ENCODE peak calls at places on chromosomes 7 and 10, in seven cellular contexts. One of them, this sample, is unnamed.

GRCh38 chr10:43863270-43863669 is 214.6 kb upstream of the ZNF32 start:
- DNase-seq in sigmoid colon: no peak
- DNase-seq in CD4-positive, alpha-beta memory T cell: no peak
- DNase-seq in NCI-H1417: no peak
- DNase-seq in lower lobe of right lung: peak
- DNase-seq in activated T-helper 1 cell treated with anti-CD3 and anti-CD28 coated beads, Interleukin-2, amount 50 U/mL, for 16 hours: no peak
- DNase-seq in CD4-positive, CD25-positive, alpha-beta regulatory T cell: no peak
- DNase-seq in this sample: no peak

GRCh38 chr7:116588225-116588624 is 63.4 kb downstream of the CAV1 start:
- DNase-seq in activated T-helper 1 cell treated with anti-CD3 and anti-CD28 coated beads, Interleukin-2, amount 50 U/mL, for 16 hours: no peak
- DNase-seq in sigmoid colon: no peak
- DNase-seq in lower lobe of right lung: no peak
- DNase-seq in CD4-positive, CD25-positive, alpha-beta regulatory T cell: peak
- DNase-seq in NCI-H1417: no peak
- DNase-seq in CD4-positive, alpha-beta memory T cell: no peak
- DNase-seq in this sample: no peak

GRCh38 chr7:155129789-155130188 is 59.7 kb downstream of the HTR5A start:
- DNase-seq in lower lobe of right lung: no peak
- DNase-seq in CD4-positive, alpha-beta memory T cell: no peak
- DNase-seq in NCI-H1417: no peak
- DNase-seq in sigmoid colon: no peak
- DNase-seq in CD4-positive, CD25-positive, alpha-beta regulatory T cell: no peak
- DNase-seq in activated T-helper 1 cell treated with anti-CD3 and anti-CD28 coated beads, Interleukin-2, amount 50 U/mL, for 16 hours: no peak
- DNase-seq in this sample: no peak

GRCh38 chr10:35906155-35906554 is 264.1 kb upstream of the FZD8 start:
- DNase-seq in sigmoid colon: no peak
- DNase-seq in NCI-H1417: no peak
- DNase-seq in activated T-helper 1 cell treated with anti-CD3 and anti-CD28 coated beads, Interleukin-2, amount 50 U/mL, for 16 hours: no peak
- DNase-seq in CD4-positive, alpha-beta memory T cell: no peak
- DNase-seq in CD4-positive, CD25-positive, alpha-beta regulatory T cell: no peak
- DNase-seq in lower lobe of right lung: no peak
- DNase-seq in this sample: no peak

GRCh38 chr7:148262721-148263229 is 327.8 kb upstream of the C7orf33 start:
- DNase-seq in sigmoid colon: peak
- DNase-seq in CD4-positive, CD25-positive, alpha-beta regulatory T cell: peak
- DNase-seq in NCI-H1417: peak
- DNase-seq in lower lobe of right lung: peak
- DNase-seq in CD4-positive, alpha-beta memory T cell: peak
- DNase-seq in activated T-helper 1 cell treated with anti-CD3 and anti-CD28 coated beads, Interleukin-2, amount 50 U/mL, for 16 hours: peak
- DNase-seq in this sample: peak

GRCh38 chr10:131675104-131675503 is 225.7 kb upstream of the PPP2R2D start:
- DNase-seq in NCI-H1417: no peak
- DNase-seq in activated T-helper 1 cell treated with anti-CD3 and anti-CD28 coated beads, Interleukin-2, amount 50 U/mL, for 16 hours: no peak
- DNase-seq in lower lobe of right lung: no peak
- DNase-seq in sigmoid colon: peak
- DNase-seq in CD4-positive, alpha-beta memory T cell: no peak
- DNase-seq in CD4-positive, CD25-positive, alpha-beta regulatory T cell: no peak
- DNase-seq in this sample: no peak

GRCh38 chr7:77727936-77728701 is 31.9 kb downstream of the RSBN1L start:
- DNase-seq in CD4-positive, alpha-beta memory T cell: peak
- DNase-seq in sigmoid colon: no peak
- DNase-seq in NCI-H1417: peak
- DNase-seq in activated T-helper 1 cell treated with anti-CD3 and anti-CD28 coated beads, Interleukin-2, amount 50 U/mL, for 16 hours: no peak
- DNase-seq in lower lobe of right lung: no peak
- DNase-seq in CD4-positive, CD25-positive, alpha-beta regulatory T cell: peak
- DNase-seq in this sample: no peak

GRCh38 chr10:100669616-100670015 is 75.8 kb upstream of the PAX2 start:
- DNase-seq in CD4-positive, CD25-positive, alpha-beta regulatory T cell: no peak
- DNase-seq in sigmoid colon: no peak
- DNase-seq in activated T-helper 1 cell treated with anti-CD3 and anti-CD28 coated beads, Interleukin-2, amount 50 U/mL, for 16 hours: no peak
- DNase-seq in lower lobe of right lung: peak
- DNase-seq in NCI-H1417: no peak
- DNase-seq in CD4-positive, alpha-beta memory T cell: no peak
- DNase-seq in this sample: no peak

GRCh38 chr7:100789055-100789454 is 38.3 kb downstream of the EPHB4 start:
- DNase-seq in CD4-positive, alpha-beta memory T cell: no peak
- DNase-seq in activated T-helper 1 cell treated with anti-CD3 and anti-CD28 coated beads, Interleukin-2, amount 50 U/mL, for 16 hours: no peak
- DNase-seq in NCI-H1417: no peak
- DNase-seq in lower lobe of right lung: no peak
- DNase-seq in sigmoid colon: no peak
- DNase-seq in CD4-positive, CD25-positive, alpha-beta regulatory T cell: no peak
- DNase-seq in this sample: no peak

GRCh38 chr10:69352569-69353264 is 64.0 kb downstream of the TACR2 start:
- DNase-seq in lower lobe of right lung: no peak
- DNase-seq in activated T-helper 1 cell treated with anti-CD3 and anti-CD28 coated beads, Interleukin-2, amount 50 U/mL, for 16 hours: no peak
- DNase-seq in sigmoid colon: no peak
- DNase-seq in CD4-positive, alpha-beta memory T cell: no peak
- DNase-seq in NCI-H1417: no peak
- DNase-seq in CD4-positive, CD25-positive, alpha-beta regulatory T cell: no peak
- DNase-seq in this sample: no peak

GRCh38 chr10:86960003-86960862 is 1.8 kb downstream of the SNCG start:
- DNase-seq in CD4-positive, alpha-beta memory T cell: peak
- DNase-seq in CD4-positive, CD25-positive, alpha-beta regulatory T cell: peak
- DNase-seq in NCI-H1417: no peak
- DNase-seq in activated T-helper 1 cell treated with anti-CD3 and anti-CD28 coated beads, Interleukin-2, amount 50 U/mL, for 16 hours: no peak
- DNase-seq in sigmoid colon: no peak
- DNase-seq in lower lobe of right lung: peak
- DNase-seq in this sample: no peak

GRCh38 chr7:30175171-30175570 is 40.4 kb downstream of the MTURN start:
- DNase-seq in NCI-H1417: peak
- DNase-seq in sigmoid colon: no peak
- DNase-seq in lower lobe of right lung: no peak
- DNase-seq in CD4-positive, alpha-beta memory T cell: no peak
- DNase-seq in activated T-helper 1 cell treated with anti-CD3 and anti-CD28 coated beads, Interleukin-2, amount 50 U/mL, for 16 hours: no peak
- DNase-seq in CD4-positive, CD25-positive, alpha-beta regulatory T cell: no peak
- DNase-seq in this sample: no peak

GRCh38 chr7:44155191-44156185 is 14.4 kb upstream of the MYL7 start:
- DNase-seq in lower lobe of right lung: no peak
- DNase-seq in CD4-positive, CD25-positive, alpha-beta regulatory T cell: no peak
- DNase-seq in CD4-positive, alpha-beta memory T cell: no peak
- DNase-seq in sigmoid colon: peak
- DNase-seq in NCI-H1417: no peak
- DNase-seq in activated T-helper 1 cell treated with anti-CD3 and anti-CD28 coated beads, Interleukin-2, amount 50 U/mL, for 16 hours: no peak
- DNase-seq in this sample: no peak

GRCh38 chr7:35839860-35840854 is 39.3 kb downstream of the SEPTIN7 start:
- DNase-seq in NCI-H1417: no peak
- DNase-seq in sigmoid colon: no peak
- DNase-seq in CD4-positive, CD25-positive, alpha-beta regulatory T cell: no peak
- DNase-seq in activated T-helper 1 cell treated with anti-CD3 and anti-CD28 coated beads, Interleukin-2, amount 50 U/mL, for 16 hours: no peak
- DNase-seq in CD4-positive, alpha-beta memory T cell: no peak
- DNase-seq in lower lobe of right lung: no peak
- DNase-seq in this sample: no peak

GRCh38 chr7:33191326-33191725 is 62.0 kb downstream of the BBS9 start:
- DNase-seq in CD4-positive, alpha-beta memory T cell: peak
- DNase-seq in NCI-H1417: peak
- DNase-seq in sigmoid colon: no peak
- DNase-seq in activated T-helper 1 cell treated with anti-CD3 and anti-CD28 coated beads, Interleukin-2, amount 50 U/mL, for 16 hours: no peak
- DNase-seq in lower lobe of right lung: no peak
- DNase-seq in CD4-positive, CD25-positive, alpha-beta regulatory T cell: peak
- DNase-seq in this sample: peak

GRCh38 chr10:80530816-80531215 is 6.9 kb upstream of the SH2D4B start:
- DNase-seq in activated T-helper 1 cell treated with anti-CD3 and anti-CD28 coated beads, Interleukin-2, amount 50 U/mL, for 16 hours: no peak
- DNase-seq in CD4-positive, CD25-positive, alpha-beta regulatory T cell: peak
- DNase-seq in NCI-H1417: no peak
- DNase-seq in CD4-positive, alpha-beta memory T cell: no peak
- DNase-seq in sigmoid colon: no peak
- DNase-seq in lower lobe of right lung: no peak
- DNase-seq in this sample: no peak

GRCh38 chr7:46215987-46216567 is 295.0 kb upstream of the IGFBP3 start:
- DNase-seq in CD4-positive, alpha-beta memory T cell: no peak
- DNase-seq in lower lobe of right lung: peak
- DNase-seq in sigmoid colon: no peak
- DNase-seq in NCI-H1417: peak
- DNase-seq in CD4-positive, CD25-positive, alpha-beta regulatory T cell: no peak
- DNase-seq in activated T-helper 1 cell treated with anti-CD3 and anti-CD28 coated beads, Interleukin-2, amount 50 U/mL, for 16 hours: no peak
- DNase-seq in this sample: no peak